ENCODE peak calls at places on chromosome 5, in four cellular contexts. D is K562, P is GM12891, T is GM12878. N is an unnamed sample.

GRCh38 chr5:157516626-157517325 is 56.8 kb downstream of the NIPAL4 start:
- DNase-seq in D (no peak), P (no peak), T (no peak), N (no peak)

GRCh38 chr5:127216906-127217675 is 73.5 kb upstream of the MEGF10 start:
- DNase-seq in D (no peak), P (no peak), T (no peak), N (no peak)

GRCh38 chr5:107389769-107390168 is 281.0 kb downstream of the EFNA5 start:
- DNase-seq in D (no peak), P (no peak), T (no peak), N (peak; percentile 1)

GRCh38 chr5:39231705-39232525 is 12.6 kb upstream of the FYB1 start:
- DNase-seq in D (no peak), P (no peak), T (peak; percentile 73), N (no peak)

GRCh38 chr5:141715340-141715905 is 33.4 kb upstream of the ARAP3 start:
- DNase-seq in D (no peak), P (no peak), T (no peak), N (no peak)

GRCh38 chr5:92513067-92513466 is 1068.0 kb downstream of the NR2F1-AS1 start:
- DNase-seq in D (no peak), P (no peak), T (no peak), N (no peak)

GRCh38 chr5:41334758-41335157 is 121.4 kb upstream of the C6 start:
- DNase-seq in D (no peak), P (no peak), T (no peak), N (no peak)

GRCh38 chr5:76305264-76305663 is 97.8 kb upstream of the IQGAP2 start:
- DNase-seq in D (no peak), P (no peak), T (no peak), N (peak; percentile 17)

GRCh38 chr5:106094128-106094726 is 1576.5 kb downstream of the EFNA5 start:
- DNase-seq in D (no peak), P (no peak), T (peak; percentile 3), N (no peak)

GRCh38 chr5:112685929-112686328 is 51.8 kb upstream of the APC start:
- DNase-seq in D (no peak), P (no peak), T (no peak), N (no peak)

GRCh38 chr5:35067985-35068384 is 20.2 kb upstream of the AGXT2 start:
- DNase-seq in D (no peak), P (no peak), T (no peak), N (no peak)

GRCh38 chr5:144971067-144971850 is 800.6 kb downstream of the KCTD16 start:
- DNase-seq in D (no peak), P (no peak), T (no peak), N (no peak)

GRCh38 chr5:43007246-43007910 is 32.7 kb downstream of the ANXA2R start:
- DNase-seq in D (peak; percentile 95), P (peak; percentile 37), T (no peak), N (peak; percentile 89)

GRCh38 chr5:178612299-178612698 is 14.6 kb downstream of the CLK4 start:
- DNase-seq in D (no peak), P (no peak), T (no peak), N (no peak)

GRCh38 chr5:119527346-119527745 is 75.0 kb downstream of the HSD17B4 start:
- DNase-seq in D (no peak), P (no peak), T (no peak), N (no peak)

GRCh38 chr5:171858303-171858702 is 72.7 kb downstream of the SMIM23 start:
- DNase-seq in D (no peak), P (no peak), T (no peak), N (no peak)

GRCh38 chr5:5522336-5522735 is 99.9 kb downstream of the ICE1 start:
- DNase-seq in D (no peak), P (no peak), T (no peak), N (no peak)

GRCh38 chr5:6581090-6581489 is 51.8 kb downstream of the NSUN2 start:
- DNase-seq in D (no peak), P (no peak), T (no peak), N (no peak)

GRCh38 chr5:77305921-77306320 is 95.4 kb downstream of the PDE8B start:
- DNase-seq in D (no peak), P (no peak), T (no peak), N (no peak)

GRCh38 chr5:115522832-115523365 is 21.7 kb downstream of the FEM1C start:
- DNase-seq in D (no peak), P (no peak), T (no peak), N (no peak)

GRCh38 chr5:28344803-28345433 is 1306.5 kb upstream of the CDH9 start:
- DNase-seq in D (peak; percentile 8), P (no peak), T (peak; percentile 0), N (peak; percentile 26)

GRCh38 chr5:146426853-146427618 is 20.1 kb upstream of the TCERG1 start:
- DNase-seq in D (peak; percentile 46), P (no peak), T (no peak), N (no peak)

GRCh38 chr5:124212949-124213348 is 533.5 kb downstream of the ZNF608 start:
- DNase-seq in D (no peak), P (no peak), T (no peak), N (no peak)

GRCh38 chr5:150295172-150295611 is 5.6 kb upstream of the CAMK2A start:
- DNase-seq in D (no peak), P (no peak), T (no peak), N (no peak)

GRCh38 chr5:133423618-133424282 is 188.6 kb downstream of the FSTL4 start:
- DNase-seq in D (peak; percentile 79), P (peak; percentile 61), T (peak; percentile 16), N (peak; percentile 25)

GRCh38 chr5:52988335-52989024 is 672 bp upstream of the ITGA2 start:
- DNase-seq in D (no peak), P (no peak), T (no peak), N (no peak)

GRCh38 chr5:6552612-6553011 is 80.2 kb downstream of the NSUN2 start:
- DNase-seq in D (no peak), P (no peak), T (no peak), N (no peak)

GRCh38 chr5:119655081-119655480 is 25.7 kb downstream of the FAM170A start:
- DNase-seq in D (no peak), P (no peak), T (no peak), N (peak; percentile 74)

GRCh38 chr5:138949988-138950387 is 74.9 kb upstream of the LRRTM2 start:
- DNase-seq in D (no peak), P (no peak), T (no peak), N (no peak)

GRCh38 chr5:5981562-5981961 is 396.8 kb downstream of the MED10 start:
- DNase-seq in D (no peak), P (no peak), T (no peak), N (no peak)

GRCh38 chr5:1997640-1998347 is 115.1 kb upstream of the IRX4 start:
- DNase-seq in D (no peak), P (no peak), T (no peak), N (peak; percentile 15)

GRCh38 chr5:141957367-141957993 is 522 bp downstream of the PCDH12 start:
- DNase-seq in D (no peak), P (no peak), T (no peak), N (peak; percentile 19)

GRCh38 chr5:172303996-172304335 is 20.4 kb upstream of the UBTD2 start:
- DNase-seq in D (no peak), P (no peak), T (no peak), N (no peak)

GRCh38 chr5:139641116-139642080 is 6.8 kb upstream of the CXXC5 start:
- DNase-seq in D (no peak), P (no peak), T (no peak), N (no peak)

GRCh38 chr5:126070481-126070880 is 352.7 kb upstream of the GRAMD2B start:
- DNase-seq in D (no peak), P (no peak), T (no peak), N (no peak)

GRCh38 chr5:159971931-159972461 is 36.9 kb upstream of the TTC1 start:
- DNase-seq in D (no peak), P (no peak), T (no peak), N (no peak)

DNA sequence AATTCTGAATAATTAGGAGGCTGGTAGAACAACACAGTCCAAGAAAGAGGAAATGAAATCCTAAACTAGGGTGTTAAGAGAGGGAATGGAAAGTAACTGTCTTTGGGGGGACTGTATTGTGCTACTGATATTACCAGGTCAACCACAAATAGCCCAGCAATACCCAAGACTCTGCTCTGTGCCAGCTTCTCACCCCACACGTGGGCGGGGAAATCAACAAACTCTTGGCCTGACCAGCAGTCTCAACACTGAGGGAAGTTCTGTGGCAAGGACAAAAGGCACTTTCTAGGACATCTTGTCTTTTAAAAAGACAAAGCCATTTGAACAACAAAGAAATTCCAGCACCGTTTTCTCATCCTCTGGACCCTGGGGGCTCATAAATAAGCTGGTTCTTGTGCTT is 297.7 kb downstream of the CWC27 start:
- DNase-seq in D (no peak), P (no peak), T (peak; percentile 92), N (no peak)
- TF ChIP-seq SPI1 in D (no peak), P (peak; percentile 96), T (peak; percentile 93), N (no peak)

DNA sequence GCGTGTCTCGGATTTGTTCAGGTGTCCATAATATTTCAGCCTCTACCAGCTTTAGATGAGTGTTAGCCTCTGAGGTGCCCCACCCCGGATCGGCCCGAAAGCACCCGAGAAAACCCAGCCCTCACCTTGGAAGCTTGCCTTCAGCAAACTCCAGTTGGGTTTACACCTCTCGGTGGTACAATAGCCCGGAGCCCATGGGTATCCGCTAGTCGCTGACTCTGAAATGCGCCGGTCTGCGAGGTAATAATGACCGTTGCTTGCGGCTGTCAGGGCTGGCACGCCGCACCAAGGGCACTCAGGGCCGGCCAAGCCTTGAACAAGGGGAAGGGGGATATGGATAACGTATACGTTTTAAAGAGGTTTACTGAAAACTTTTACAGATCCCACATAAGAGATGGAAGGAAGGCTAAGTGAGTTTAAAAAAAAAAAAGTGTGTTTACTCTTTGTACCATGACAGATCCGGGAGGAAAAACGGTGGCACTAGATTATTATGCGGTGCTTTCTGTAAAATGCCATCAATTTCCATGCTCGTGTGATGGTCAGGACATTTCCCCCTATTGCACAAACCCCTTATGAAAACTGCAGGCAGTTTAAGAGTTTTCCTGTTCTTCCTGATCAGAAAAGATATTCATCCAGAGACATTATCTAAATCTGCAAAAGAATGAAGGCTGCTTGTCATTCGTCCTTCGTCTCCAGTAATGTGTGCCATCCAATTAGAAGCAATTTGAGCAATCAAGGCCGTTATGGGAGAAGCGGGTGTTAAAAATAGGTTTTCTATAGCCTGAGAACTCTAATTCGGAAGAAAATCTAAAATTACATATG is 124.2 kb downstream of the TMEM161B start:
- DNase-seq in D (no peak), P (no peak), T (no peak), N (no peak)
- TF ChIP-seq SPI1 in D (no peak), P (no peak), T (no peak), N (no peak)

GRCh38 chr5:16812448-16812847 is 123.6 kb downstream of the MYO10 start:
- DNase-seq in D (no peak), P (no peak), T (no peak), N (no peak)
- TF ChIP-seq SPI1 in D (no peak), P (no peak), T (no peak), N (no peak)

GRCh38 chr5:33321026-33321425 is 119.7 kb upstream of the TARS1 start:
- DNase-seq in D (no peak), P (no peak), T (no peak), N (no peak)
- TF ChIP-seq SPI1 in D (no peak), P (no peak), T (no peak), N (no peak)

N was measured in HL-60.